ENCODE peak calls at places on chromosome 13, in five cellular contexts. One of them, this sample, is unnamed.

GRCh38 chr13:99322297-99323103 is 15.3 kb upstream of the GPR183 start:
- DNase-seq in psoas muscle: no peak
- DNase-seq in foreskin fibroblast: peak
- DNase-seq in fibroblast of lung: peak
- DNase-seq in brain microvascular endothelial cell: peak
- DNase-seq in this sample: peak

GRCh38 chr13:35789335-35790166 is 313.1 kb upstream of the MAB21L1 start:
- DNase-seq in fibroblast of lung: peak
- DNase-seq in foreskin fibroblast: no peak
- DNase-seq in psoas muscle: no peak
- DNase-seq in brain microvascular endothelial cell: peak
- DNase-seq in this sample: peak

GRCh38 chr13:48299591-48299990 is 4.0 kb upstream of the RB1 start:
- DNase-seq in fibroblast of lung: no peak
- DNase-seq in foreskin fibroblast: no peak
- DNase-seq in psoas muscle: no peak
- DNase-seq in brain microvascular endothelial cell: no peak
- DNase-seq in this sample: no peak

GRCh38 chr13:37306778-37307544 is 201.5 kb upstream of the CSNK1A1L start:
- DNase-seq in foreskin fibroblast: peak
- DNase-seq in brain microvascular endothelial cell: peak
- DNase-seq in fibroblast of lung: peak
- DNase-seq in psoas muscle: no peak
- DNase-seq in this sample: peak

GRCh38 chr13:110107568-110108347 is 199.2 kb downstream of the COL4A1 start:
- DNase-seq in psoas muscle: no peak
- DNase-seq in fibroblast of lung: no peak
- DNase-seq in brain microvascular endothelial cell: no peak
- DNase-seq in foreskin fibroblast: no peak
- DNase-seq in this sample: no peak

GRCh38 chr13:102028198-102028597 is 373.6 kb downstream of the FGF14 start:
- DNase-seq in fibroblast of lung: no peak
- DNase-seq in foreskin fibroblast: no peak
- DNase-seq in brain microvascular endothelial cell: no peak
- DNase-seq in psoas muscle: no peak
- DNase-seq in this sample: no peak

GRCh38 chr13:73058741-73059459 is at the start of gene KLF5:
- DNase-seq in psoas muscle: peak
- DNase-seq in foreskin fibroblast: peak
- DNase-seq in fibroblast of lung: peak
- DNase-seq in brain microvascular endothelial cell: peak
- DNase-seq in this sample: peak

GRCh38 chr13:97976551-97977375 is 23.3 kb downstream of the IPO5 start:
- DNase-seq in fibroblast of lung: no peak
- DNase-seq in foreskin fibroblast: no peak
- DNase-seq in psoas muscle: peak
- DNase-seq in brain microvascular endothelial cell: no peak
- DNase-seq in this sample: no peak

GRCh38 chr13:78660130-78660857 is 1.3 kb upstream of the OBI1 start:
- DNase-seq in brain microvascular endothelial cell: no peak
- DNase-seq in fibroblast of lung: peak
- DNase-seq in foreskin fibroblast: no peak
- DNase-seq in psoas muscle: peak
- DNase-seq in this sample: no peak

GRCh38 chr13:36130542-36131214 is 504 bp downstream of the DCLK1 start:
- DNase-seq in foreskin fibroblast: no peak
- DNase-seq in fibroblast of lung: no peak
- DNase-seq in psoas muscle: peak
- DNase-seq in brain microvascular endothelial cell: no peak
- DNase-seq in this sample: peak

GRCh38 chr13:23724196-23724970 is 154.2 kb downstream of the TNFRSF19 start:
- DNase-seq in fibroblast of lung: peak
- DNase-seq in foreskin fibroblast: peak
- DNase-seq in psoas muscle: no peak
- DNase-seq in brain microvascular endothelial cell: no peak
- DNase-seq in this sample: no peak

GRCh38 chr13:64127192-64127591 is 2711.5 kb upstream of the PCDH20 start:
- DNase-seq in psoas muscle: no peak
- DNase-seq in foreskin fibroblast: no peak
- DNase-seq in brain microvascular endothelial cell: no peak
- DNase-seq in fibroblast of lung: no peak
- DNase-seq in this sample: no peak

GRCh38 chr13:40485611-40486517 is 180.6 kb downstream of the FOXO1 start:
- DNase-seq in psoas muscle: no peak
- DNase-seq in foreskin fibroblast: no peak
- DNase-seq in fibroblast of lung: no peak
- DNase-seq in brain microvascular endothelial cell: no peak
- DNase-seq in this sample: no peak

GRCh38 chr13:110319774-110320509 is 12.9 kb downstream of the COL4A2 start:
- DNase-seq in psoas muscle: no peak
- DNase-seq in fibroblast of lung: peak
- DNase-seq in brain microvascular endothelial cell: peak
- DNase-seq in foreskin fibroblast: no peak
- DNase-seq in this sample: peak

GRCh38 chr13:74306496-74306895 is 172.3 kb upstream of the KLF12 start:
- DNase-seq in brain microvascular endothelial cell: peak
- DNase-seq in psoas muscle: no peak
- DNase-seq in fibroblast of lung: peak
- DNase-seq in foreskin fibroblast: no peak
- DNase-seq in this sample: peak

GRCh38 chr13:110275931-110276552 is 30.9 kb downstream of the COL4A1 start:
- DNase-seq in foreskin fibroblast: no peak
- DNase-seq in fibroblast of lung: no peak
- DNase-seq in psoas muscle: peak
- DNase-seq in brain microvascular endothelial cell: no peak
- DNase-seq in this sample: no peak

GRCh38 chr13:94712812-94713555 is 639 bp upstream of the SOX21 start:
- DNase-seq in brain microvascular endothelial cell: no peak
- DNase-seq in foreskin fibroblast: peak
- DNase-seq in fibroblast of lung: peak
- DNase-seq in psoas muscle: no peak
- DNase-seq in this sample: peak

GRCh38 chr13:25153736-25154135 is 18.4 kb downstream of the AMER2 start:
- DNase-seq in foreskin fibroblast: no peak
- DNase-seq in brain microvascular endothelial cell: no peak
- DNase-seq in psoas muscle: no peak
- DNase-seq in fibroblast of lung: no peak
- DNase-seq in this sample: no peak

GRCh38 chr13:77698211-77699058 is 948 bp downstream of the SLAIN1 start:
- DNase-seq in brain microvascular endothelial cell: no peak
- DNase-seq in foreskin fibroblast: peak
- DNase-seq in fibroblast of lung: peak
- DNase-seq in psoas muscle: peak
- DNase-seq in this sample: no peak

GRCh38 chr13:52815330-52815729 is 33.1 kb downstream of the PCDH8 start:
- DNase-seq in foreskin fibroblast: no peak
- DNase-seq in fibroblast of lung: no peak
- DNase-seq in psoas muscle: no peak
- DNase-seq in brain microvascular endothelial cell: no peak
- DNase-seq in this sample: no peak

GRCh38 chr13:102484329-102484728 is 82.5 kb upstream of the FGF14 start:
- DNase-seq in foreskin fibroblast: peak
- DNase-seq in brain microvascular endothelial cell: peak
- DNase-seq in psoas muscle: no peak
- DNase-seq in fibroblast of lung: peak
- DNase-seq in this sample: peak

GRCh38 chr13:31764556-31764955 is 25.2 kb downstream of the RXFP2 start:
- DNase-seq in foreskin fibroblast: peak
- DNase-seq in brain microvascular endothelial cell: no peak
- DNase-seq in psoas muscle: no peak
- DNase-seq in fibroblast of lung: peak
- DNase-seq in this sample: no peak

GRCh38 chr13:43232866-43233265 is 209.5 kb downstream of the DNAJC15 start:
- DNase-seq in psoas muscle: no peak
- DNase-seq in brain microvascular endothelial cell: peak
- DNase-seq in foreskin fibroblast: peak
- DNase-seq in fibroblast of lung: peak
- DNase-seq in this sample: peak

DNA sequence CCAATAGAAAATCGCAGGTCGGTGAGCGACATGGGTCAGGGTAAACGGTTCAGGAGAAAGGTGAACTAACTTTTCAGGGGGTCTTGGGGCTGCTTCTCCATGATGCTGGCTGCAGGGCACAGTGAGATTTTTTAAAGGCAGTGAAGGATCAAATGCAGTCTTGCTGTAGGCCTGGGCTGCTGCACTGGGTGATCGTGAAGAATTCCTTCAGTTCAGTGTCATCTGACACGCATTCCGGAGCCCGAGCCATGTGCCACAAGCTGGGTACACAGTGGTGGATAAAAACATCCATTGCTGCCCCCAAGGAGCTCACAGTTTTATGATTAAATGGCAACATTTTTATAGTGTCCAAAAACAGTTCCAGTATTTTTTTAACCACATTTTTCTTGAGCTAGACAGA is 56.3 kb upstream of the GPR12 start:
- DNase-seq in fibroblast of lung: no peak
- DNase-seq in foreskin fibroblast: no peak
- DNase-seq in brain microvascular endothelial cell: no peak
- DNase-seq in psoas muscle: no peak
- DNase-seq in this sample: no peak
- TF ChIP-seq CTCF in fibroblast of lung: no peak
- TF ChIP-seq CTCF in foreskin fibroblast: no peak
- TF ChIP-seq CTCF in brain microvascular endothelial cell: no peak
- TF ChIP-seq CTCF in psoas muscle: no peak
- TF ChIP-seq CTCF in this sample: no peak

GRCh38 chr13:20977394-20977793 is 74.8 kb upstream of the XPO4 start:
- DNase-seq in foreskin fibroblast: no peak
- DNase-seq in fibroblast of lung: no peak
- DNase-seq in brain microvascular endothelial cell: no peak
- DNase-seq in psoas muscle: no peak
- DNase-seq in this sample: no peak

GRCh38 chr13:20981370-20982095 is 79.0 kb upstream of the XPO4 start:
- DNase-seq in foreskin fibroblast: no peak
- DNase-seq in psoas muscle: no peak
- DNase-seq in brain microvascular endothelial cell: no peak
- DNase-seq in fibroblast of lung: no peak
- DNase-seq in this sample: no peak

GRCh38 chr13:20983386-20983785 is 78.0 kb downstream of the LATS2 start:
- DNase-seq in fibroblast of lung: no peak
- DNase-seq in brain microvascular endothelial cell: no peak
- DNase-seq in psoas muscle: no peak
- DNase-seq in foreskin fibroblast: no peak
- DNase-seq in this sample: no peak

GRCh38 chr13:20980420-20980819 is 77.9 kb upstream of the XPO4 start:
- DNase-seq in foreskin fibroblast: no peak
- DNase-seq in fibroblast of lung: no peak
- DNase-seq in brain microvascular endothelial cell: no peak
- DNase-seq in psoas muscle: no peak
- DNase-seq in this sample: no peak

GRCh38 chr13:20980899-20981298 is 78.4 kb upstream of the XPO4 start:
- DNase-seq in fibroblast of lung: no peak
- DNase-seq in psoas muscle: no peak
- DNase-seq in foreskin fibroblast: no peak
- DNase-seq in brain microvascular endothelial cell: no peak
- DNase-seq in this sample: no peak
- H3K4me3 ChIP-seq in fibroblast of lung: no peak
- H3K4me3 ChIP-seq in psoas muscle: no peak
- H3K4me3 ChIP-seq in foreskin fibroblast: no peak
- H3K4me3 ChIP-seq in brain microvascular endothelial cell: no peak
- H3K4me3 ChIP-seq in this sample: no peak

GRCh38 chr13:113968463-113969310 is 5.2 kb downstream of the C13orf46 start:
- DNase-seq in brain microvascular endothelial cell: no peak
- DNase-seq in fibroblast of lung: no peak
- DNase-seq in psoas muscle: peak
- DNase-seq in foreskin fibroblast: no peak
- DNase-seq in this sample: no peak
- TF ChIP-seq CTCF in brain microvascular endothelial cell: peak
- TF ChIP-seq CTCF in fibroblast of lung: no peak
- TF ChIP-seq CTCF in psoas muscle: no peak
- TF ChIP-seq CTCF in foreskin fibroblast: no peak
- TF ChIP-seq CTCF in this sample: peak

GRCh38 chr13:60577761-60578160 is 180.7 kb downstream of the TDRD3 start:
- DNase-seq in fibroblast of lung: no peak
- DNase-seq in psoas muscle: no peak
- DNase-seq in brain microvascular endothelial cell: no peak
- DNase-seq in foreskin fibroblast: no peak
- DNase-seq in this sample: no peak

GRCh38 chr13:60584976-60585375 is 188.0 kb downstream of the TDRD3 start:
- DNase-seq in psoas muscle: no peak
- DNase-seq in foreskin fibroblast: no peak
- DNase-seq in brain microvascular endothelial cell: peak
- DNase-seq in fibroblast of lung: peak
- DNase-seq in this sample: peak

GRCh38 chr13:60583911-60584753 is 187.1 kb downstream of the TDRD3 start:
- DNase-seq in psoas muscle: no peak
- DNase-seq in fibroblast of lung: peak
- DNase-seq in foreskin fibroblast: peak
- DNase-seq in brain microvascular endothelial cell: peak
- DNase-seq in this sample: peak

DNA sequence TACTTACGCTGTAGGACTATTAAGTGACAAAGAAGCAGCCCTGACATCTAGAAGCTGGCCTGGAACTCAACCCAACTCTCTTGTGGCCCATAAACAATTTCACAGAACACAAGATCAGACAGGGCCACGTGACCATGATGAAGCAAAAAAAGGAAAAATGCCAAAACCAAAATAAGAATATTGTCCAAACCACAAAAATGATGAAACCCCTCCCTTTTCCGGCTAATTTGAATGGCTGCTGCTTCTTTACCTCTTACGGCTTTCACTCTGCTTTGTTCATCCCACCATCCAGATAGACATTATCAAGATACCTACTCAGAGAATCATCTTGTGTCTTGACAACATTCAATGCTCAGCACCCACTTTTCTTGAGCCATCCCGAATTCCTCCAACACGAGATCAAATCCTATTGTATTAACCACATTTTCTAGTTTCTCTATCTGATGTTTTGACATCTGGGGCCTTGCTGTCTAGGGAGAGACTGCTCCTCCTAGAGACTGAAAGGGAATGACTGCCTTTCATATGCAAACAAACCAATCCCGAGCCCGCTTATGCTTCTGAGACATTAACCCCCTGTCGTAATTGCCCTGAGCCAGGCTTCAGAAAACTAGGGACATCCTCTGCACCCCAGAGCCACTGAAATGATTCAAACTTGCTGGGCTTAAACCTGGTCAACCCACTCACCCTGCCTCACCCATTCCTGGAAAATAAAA is 186.3 kb downstream of the TDRD3 start:
- DNase-seq in foreskin fibroblast: no peak
- DNase-seq in brain microvascular endothelial cell: peak
- DNase-seq in psoas muscle: no peak
- DNase-seq in fibroblast of lung: peak
- DNase-seq in this sample: peak
- H3K4me3 ChIP-seq in foreskin fibroblast: no peak
- H3K4me3 ChIP-seq in brain microvascular endothelial cell: no peak
- H3K4me3 ChIP-seq in psoas muscle: no peak
- H3K4me3 ChIP-seq in fibroblast of lung: no peak
- H3K4me3 ChIP-seq in this sample: no peak

This sample was measured in astrocyte of the spinal cord.